ENCODE peak calls at places on chromosomes 11 and 22, in five cellular contexts. Y is MM.1S, J is PC-3, H is upper lobe of right lung, R is heart right ventricle. N is an unnamed sample. For H3K27me3, the result is how much of the 10 kb centered on the place peaks cover.

GRCh38 chr11:92696076-92696475 is 273.4 kb upstream of the MTNR1B start:
- DNase-seq in Y (no peak), J (peak), H (no peak), R (no peak), N (no peak)

GRCh38 chr11:129917231-129917630 is 21.9 kb upstream of the NFRKB start:
- DNase-seq in Y (no peak), J (peak), H (no peak), R (no peak), N (peak)

GRCh38 chr11:67267188-67268035 is 1.1 kb downstream of the GRK2 start:
- DNase-seq in Y (peak), J (peak), H (peak), R (peak), N (peak)

GRCh38 chr11:95248666-95249467 is 17.9 kb upstream of the SESN3 start:
- DNase-seq in Y (no peak), J (no peak), H (no peak), R (no peak), N (no peak)

GRCh38 chr11:61477734-61478148 is 30.8 kb upstream of the LRRC10B start:
- DNase-seq in Y (peak), J (peak), H (peak), R (peak), N (peak)

GRCh38 chr11:32527191-32527590 is 56.4 kb upstream of the EIF3M start:
- DNase-seq in Y (no peak), J (no peak), H (no peak), R (no peak), N (no peak)

GRCh38 chr11:114392735-114393667 is 7.3 kb downstream of the C11orf71 start:
- DNase-seq in Y (no peak), J (no peak), H (no peak), R (no peak), N (peak)

GRCh38 chr11:114058871-114059277 is 637 bp upstream of the ZBTB16 start:
- DNase-seq in Y (no peak), J (no peak), H (peak), R (peak), N (no peak)

GRCh38 chr11:12687740-12688139 is 13.5 kb downstream of the TEAD1 start:
- DNase-seq in Y (no peak), J (peak), H (no peak), R (no peak), N (no peak)

GRCh38 chr22:35099883-35100282 is 33.9 kb downstream of the ISX start:
- DNase-seq in Y (no peak), J (no peak), H (no peak), R (no peak), N (no peak)

GRCh38 chr22:20422965-20423635 is 14.5 kb downstream of the SCARF2 start:
- DNase-seq in Y (no peak), J (no peak), H (peak), R (peak), N (peak)

GRCh38 chr11:103803062-103803461 is 233.4 kb upstream of the DDI1 start:
- DNase-seq in Y (no peak), J (no peak), H (no peak), R (no peak), N (no peak)

GRCh38 chr11:79344765-79345164 is 96.1 kb downstream of the TENM4 start:
- DNase-seq in Y (no peak), J (no peak), H (no peak), R (no peak), N (no peak)

GRCh38 chr11:13051257-13051656 is 42.1 kb downstream of the RASSF10 start:
- DNase-seq in Y (no peak), J (peak), H (no peak), R (no peak), N (no peak)

GRCh38 chr11:111259871-111260270 is 14.3 kb downstream of the POU2AF2 start:
- DNase-seq in Y (no peak), J (peak), H (no peak), R (no peak), N (no peak)

GRCh38 chr11:64186205-64187165 is 514 bp downstream of the STIP1 start:
- DNase-seq in Y (peak), J (no peak), H (no peak), R (no peak), N (peak)

GRCh38 chr11:12189543-12190235 is 79.3 kb downstream of the MICAL2 start:
- DNase-seq in Y (no peak), J (no peak), H (no peak), R (no peak), N (no peak)

GRCh38 chr22:16964366-16964765 is 43.7 kb downstream of the GAB4 start:
- DNase-seq in Y (no peak), J (no peak), H (no peak), R (no peak), N (no peak)

GRCh38 chr11:15143855-15144254 is 29.1 kb downstream of the INSC start:
- DNase-seq in Y (no peak), J (no peak), H (no peak), R (no peak), N (no peak)

GRCh38 chr11:44753965-44754645 is 27.3 kb downstream of the TSPAN18 start:
- DNase-seq in Y (no peak), J (no peak), H (no peak), R (no peak), N (no peak)

GRCh38 chr11:12083380-12083779 is 27.0 kb upstream of the MICAL2 start:
- DNase-seq in Y (no peak), J (no peak), H (no peak), R (no peak), N (no peak)

GRCh38 chr11:19561011-19561410 is 151.6 kb upstream of the NAV2 start:
- DNase-seq in Y (no peak), J (peak), H (no peak), R (no peak), N (no peak)

DNA sequence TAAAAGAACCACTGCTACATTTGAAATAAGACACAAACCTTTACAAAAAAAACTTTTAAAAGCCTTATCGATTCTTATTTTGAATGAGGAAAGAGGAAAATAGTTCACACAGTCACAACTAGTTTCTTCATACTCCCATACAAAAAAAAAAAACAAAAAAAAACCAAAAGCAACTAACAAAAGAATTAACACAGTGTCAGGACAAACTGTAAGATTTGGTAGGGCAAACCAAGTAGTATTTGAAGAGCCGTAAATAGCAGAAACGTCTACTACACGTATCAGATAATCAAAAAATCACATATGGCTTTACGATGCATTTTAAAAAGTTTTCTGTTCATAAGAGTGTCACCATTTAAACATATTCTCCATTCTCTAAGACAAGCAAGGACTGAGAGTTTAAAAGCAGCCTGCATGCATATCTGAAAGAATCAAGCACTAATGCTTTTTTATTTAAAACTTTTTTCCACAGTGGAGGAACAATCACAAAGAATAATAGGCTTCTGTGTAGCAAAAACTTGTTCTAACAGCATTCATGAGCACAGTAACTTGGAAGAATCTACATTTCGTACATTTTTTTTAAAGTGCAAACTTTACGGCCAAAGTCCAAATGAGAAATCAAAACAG is 2.2 kb downstream of the PICALM start:
- DNase-seq in Y (no peak), J (no peak), H (no peak), R (no peak), N (no peak)
- TF ChIP-seq CTCF in Y (no peak), J (no peak), H (no peak), R (no peak), N (no peak)

GRCh38 chr11:29312817-29313216 is 704.0 kb downstream of the KCNA4 start:
- DNase-seq in Y (no peak), J (peak), H (no peak), R (no peak), N (no peak)
- H3K4me3 ChIP-seq in Y (no peak), J (no peak), H (no peak), R (no peak), N (no peak)

DNA sequence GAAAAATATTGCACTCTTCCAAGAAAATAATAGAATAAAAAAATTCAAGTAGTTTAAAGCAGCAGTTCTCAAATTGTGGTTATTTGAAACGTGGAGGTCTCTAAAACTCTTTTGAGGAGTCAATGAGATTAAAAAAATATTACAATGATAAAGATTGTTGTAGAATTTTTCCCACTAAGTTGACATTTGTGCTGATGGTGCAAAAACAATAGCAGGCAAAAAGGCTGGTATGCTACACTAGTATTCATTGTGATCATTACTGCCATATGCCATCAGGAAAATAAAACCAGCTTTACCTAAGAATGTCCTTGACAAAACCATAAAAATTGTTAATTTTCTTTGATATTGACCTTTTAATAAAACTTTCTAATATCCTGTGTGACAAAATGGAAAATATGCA is 505.2 kb upstream of the ANO5 start:
- DNase-seq in Y (no peak), J (no peak), H (no peak), R (no peak), N (no peak)
- H3K27me3 ChIP-seq in Y (under half), J (under half), H (under half), R (under half), N (under half)

GRCh38 chr22:29854432-29854831 is 16.4 kb upstream of the ASCC2 start:
- DNase-seq in Y (no peak), J (no peak), H (no peak), R (no peak), N (no peak)

GRCh38 chr22:29859976-29860766 is 22.1 kb upstream of the ASCC2 start:
- DNase-seq in Y (no peak), J (no peak), H (no peak), R (no peak), N (no peak)

GRCh38 chr22:29856496-29856895 is 18.4 kb upstream of the ASCC2 start:
- DNase-seq in Y (no peak), J (no peak), H (no peak), R (no peak), N (no peak)

DNA sequence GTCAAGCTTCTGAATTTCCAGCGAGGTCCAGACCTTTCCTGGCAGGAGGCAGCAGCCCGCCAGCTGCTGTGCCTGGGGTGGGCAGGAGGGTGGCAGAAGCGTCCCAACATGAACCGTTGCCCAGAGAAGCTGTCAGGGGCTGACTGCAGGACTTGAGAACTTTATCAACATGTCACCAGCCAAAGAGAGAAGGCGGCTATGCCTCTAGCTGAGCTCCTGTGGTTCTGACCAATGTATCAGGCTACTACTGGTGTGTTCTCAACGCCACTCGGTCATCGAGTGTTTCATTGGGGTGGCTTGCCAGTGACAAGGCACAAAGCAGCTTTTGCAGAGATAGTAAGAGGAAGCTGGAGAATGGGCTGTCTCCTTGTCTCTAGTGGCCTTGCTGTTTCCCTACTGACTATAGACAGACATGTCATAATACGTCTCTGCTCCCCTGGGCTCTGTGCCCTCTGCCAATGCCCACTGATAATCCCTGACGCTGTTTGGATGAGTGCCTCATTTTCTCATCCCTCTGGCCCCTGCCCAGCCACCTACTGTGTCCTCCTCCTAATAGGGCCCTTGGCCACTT is 17.6 kb upstream of the ASCC2 start:
- DNase-seq in Y (no peak), J (no peak), H (no peak), R (peak), N (no peak)
- TF ChIP-seq CTCF in Y (no peak), J (no peak), H (no peak), R (no peak), N (no peak)

GRCh38 chr22:32803020-32803758 is 1.7 kb downstream of the TIMP3 start:
- DNase-seq in Y (no peak), J (no peak), H (no peak), R (no peak), N (peak)

GRCh38 chr22:32801001-32801435 is 487 bp upstream of the TIMP3 start:
- DNase-seq in Y (no peak), J (no peak), H (no peak), R (no peak), N (no peak)

GRCh38 chr22:32800158-32800557 is 1.3 kb upstream of the TIMP3 start:
- DNase-seq in Y (no peak), J (no peak), H (no peak), R (no peak), N (no peak)

GRCh38 chr22:32802291-32802826 is 854 bp downstream of the TIMP3 start:
- DNase-seq in Y (no peak), J (no peak), H (no peak), R (no peak), N (peak)

DNA sequence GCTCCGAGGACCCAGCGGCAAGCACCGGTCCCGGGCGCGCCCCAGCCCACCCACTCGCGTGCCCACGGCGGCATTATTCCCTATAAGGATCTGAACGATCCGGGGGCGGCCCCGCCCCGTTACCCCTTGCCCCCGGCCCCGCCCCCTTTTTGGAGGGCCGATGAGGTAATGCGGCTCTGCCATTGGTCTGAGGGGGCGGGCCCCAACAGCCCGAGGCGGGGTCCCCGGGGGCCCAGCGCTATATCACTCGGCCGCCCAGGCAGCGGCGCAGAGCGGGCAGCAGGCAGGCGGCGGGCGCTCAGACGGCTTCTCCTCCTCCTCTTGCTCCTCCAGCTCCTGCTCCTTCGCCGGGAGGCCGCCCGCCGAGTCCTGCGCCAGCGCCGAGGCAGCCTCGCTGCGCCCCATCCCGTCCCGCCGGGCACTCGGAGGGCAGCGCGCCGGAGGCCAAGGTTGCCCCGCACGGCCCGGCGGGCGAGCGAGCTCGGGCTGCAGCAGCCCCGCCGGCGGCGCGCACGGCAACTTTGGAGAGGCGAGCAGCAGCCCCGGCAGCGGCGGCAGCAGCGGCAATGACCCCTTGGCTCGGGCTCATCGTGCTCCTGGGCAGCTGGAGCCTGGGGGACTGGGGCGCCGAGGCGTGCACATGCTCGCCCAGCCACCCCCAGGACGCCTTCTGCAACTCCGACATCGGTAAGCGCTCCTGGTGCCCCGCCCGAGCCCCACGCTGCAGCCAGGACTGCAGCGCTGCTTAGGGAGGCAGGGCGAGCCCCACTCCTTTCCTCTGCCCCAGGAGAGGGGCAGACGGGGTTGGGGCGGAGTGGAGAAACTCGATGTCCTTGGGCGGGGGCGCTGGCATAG is at the start of gene TIMP3:
- DNase-seq in Y (no peak), J (no peak), H (peak), R (peak), N (peak)
- H3K4me3 ChIP-seq in Y (no peak), J (no peak), H (peak), R (peak), N (peak)

N was measured in osteoblast.